ENCODE peak calls at places on chromosomes 11 and 22, in four cellular contexts. U is right lobe of liver; O is effector memory CD4-positive, alpha-beta T cell; A is neural progenitor cell. T is an unnamed sample.

GRCh38 chr22:42937164-42937854 is 77.6 kb downstream of the PACSIN2 start:
- DNase-seq in O (no peak), A (no peak), U (no peak), T (peak; percentile 51)

GRCh38 chr11:115420524-115420923 is 83.7 kb downstream of the CADM1 start:
- DNase-seq in A (no peak), U (no peak), O (no peak), T (no peak)

GRCh38 chr11:59666969-59667368 is 1.9 kb downstream of the PATL1 start:
- DNase-seq in A (no peak), O (no peak), U (no peak), T (no peak)

GRCh38 chr22:27135582-27135981 is 478.2 kb downstream of the MIAT start:
- DNase-seq in O (no peak), U (no peak), A (no peak), T (peak; percentile 52)

GRCh38 chr11:1194231-1194976 is 28.5 kb upstream of the MUC5B start:
- DNase-seq in A (no peak), O (no peak), U (no peak), T (no peak)

GRCh38 chr11:15569626-15570025 is 454.9 kb downstream of the INSC start:
- DNase-seq in U (no peak), O (no peak), A (no peak), T (no peak)

GRCh38 chr11:121337740-121338272 is 45.2 kb downstream of the SC5D start:
- DNase-seq in U (no peak), A (no peak), O (no peak), T (no peak)

GRCh38 chr11:55106391-55106790 is 155.6 kb upstream of the TRIM48 start:
- DNase-seq in U (no peak), O (no peak), A (no peak), T (no peak)

GRCh38 chr11:92324890-92325289 is 100.3 kb downstream of the FAT3 start:
- DNase-seq in U (no peak), O (no peak), A (no peak), T (no peak)

GRCh38 chr22:34696557-34696956 is 369.4 kb upstream of the ISX start:
- DNase-seq in O (no peak), A (peak; percentile 70), U (no peak), T (peak; percentile 59)

GRCh38 chr11:116109228-116109627 is 605.0 kb upstream of the CADM1 start:
- DNase-seq in O (no peak), A (no peak), U (no peak), T (no peak)

GRCh38 chr11:70669871-70670683 is 271.7 kb downstream of the CTTN start:
- DNase-seq in A (no peak), O (no peak), U (no peak), T (peak; percentile 65)

GRCh38 chr11:128588086-128588485 is 728 bp upstream of the ETS1 start:
- DNase-seq in A (no peak), O (no peak), U (no peak), T (no peak)

GRCh38 chr11:45848654-45849081 is 1.4 kb downstream of the CRY2 start:
- DNase-seq in U (peak; percentile 66), A (no peak), O (no peak), T (no peak)

DNA sequence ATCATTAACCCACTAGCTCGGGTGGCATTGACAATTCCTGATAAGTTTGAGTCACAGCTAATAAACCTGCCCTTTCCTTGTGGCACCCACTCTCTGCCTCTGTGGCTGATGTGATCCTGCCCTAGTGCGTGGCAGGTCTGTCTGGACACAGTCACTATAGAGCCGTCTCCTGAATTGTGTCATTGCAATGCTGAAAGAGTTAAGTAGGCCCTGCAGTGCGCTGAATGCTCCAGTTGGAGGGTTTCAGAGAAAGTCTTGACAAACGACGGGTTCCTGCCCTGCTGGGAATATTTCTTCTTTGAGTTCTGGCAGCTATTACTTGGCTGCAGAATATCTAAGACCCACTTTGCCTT is 19.5 kb upstream of the C11orf96 start:
- DNase-seq in O (no peak), A (no peak), U (no peak), T (no peak)
- H3K27ac ChIP-seq in O (no peak overlapping the region), A (peak overlapping the region; percentile 20), U (peak overlapping the region; percentile 78), T (no peak overlapping the region)

GRCh38 chr11:68352591-68352990 is 40.2 kb downstream of the LRP5 start:
- DNase-seq in U (no peak), O (no peak), A (no peak), T (no peak)
- H3K27ac ChIP-seq in U (no peak overlapping the region), O (no peak overlapping the region), A (no peak overlapping the region), T (no peak overlapping the region)

DNA sequence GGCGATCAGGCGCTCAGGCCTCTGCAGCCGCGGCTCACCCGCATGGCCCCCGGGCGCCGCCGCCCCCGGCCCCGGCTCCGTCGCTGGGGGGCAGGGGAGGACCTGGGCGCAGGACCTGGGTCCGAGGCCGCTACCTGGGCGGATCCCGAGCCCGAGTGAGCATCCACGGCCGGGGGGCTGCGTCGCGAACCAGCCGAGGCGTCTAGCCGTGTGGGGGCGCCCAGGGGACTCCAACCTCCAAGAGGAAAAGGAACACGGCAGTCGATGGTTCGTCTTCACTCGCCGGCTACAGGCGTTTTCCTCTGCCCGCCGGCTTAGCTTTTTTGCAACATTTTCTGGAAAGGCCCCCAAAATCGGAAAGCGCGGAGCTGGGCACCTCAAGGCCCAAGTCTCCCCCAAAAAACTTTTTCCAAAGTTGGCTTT is 698 bp downstream of the PDGFB start:
- DNase-seq in U (no peak), A (peak; percentile 59), O (no peak), T (no peak)
- H3K27ac ChIP-seq in U (no peak overlapping the region), A (no peak overlapping the region), O (peak overlapping the region; percentile 34), T (no peak overlapping the region)

DNA sequence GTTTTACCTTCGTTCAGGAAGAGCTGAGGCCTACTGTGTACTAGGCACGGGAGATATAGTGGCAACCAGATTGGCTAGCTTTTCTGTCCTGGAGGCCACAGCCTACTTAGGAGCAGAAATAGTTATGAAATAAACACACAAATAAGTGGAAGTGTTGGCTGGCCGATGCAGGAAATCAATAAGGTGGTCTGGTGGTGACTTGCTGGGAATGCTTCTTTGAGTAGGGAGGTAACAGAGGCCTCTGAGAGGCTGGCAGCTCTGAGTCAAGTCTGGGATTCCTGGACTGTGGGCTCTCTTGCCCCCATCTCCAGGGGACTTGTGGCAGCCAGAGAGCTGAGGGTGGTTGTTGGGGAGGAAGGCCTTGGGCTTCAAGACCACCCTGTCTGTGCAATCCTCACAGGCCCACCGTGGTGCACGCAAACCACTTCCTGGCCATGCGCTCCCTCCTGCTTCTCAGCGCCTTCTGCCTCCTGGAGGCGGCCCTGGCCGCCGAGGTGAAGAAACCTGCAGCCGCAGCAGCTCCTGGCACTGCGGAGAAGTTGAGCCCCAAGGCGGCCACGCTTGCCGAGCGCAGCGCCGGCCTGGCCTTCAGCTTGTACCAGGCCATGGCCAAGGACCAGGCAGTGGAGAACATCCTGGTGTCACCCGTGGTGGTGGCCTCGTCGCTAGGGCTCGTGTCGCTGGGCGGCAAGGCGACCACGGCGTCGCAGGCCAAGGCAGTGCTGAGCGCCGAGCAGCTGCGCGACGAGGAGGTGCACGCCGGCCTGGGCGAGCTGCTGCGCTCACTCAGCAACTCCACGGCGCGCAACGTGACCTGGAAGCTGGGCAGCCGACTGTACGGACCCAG is 4.1 kb downstream of the SERPINH1 start:
- DNase-seq in O (no peak), U (no peak), A (no peak), T (no peak)
- H3K27ac ChIP-seq in O (no peak overlapping the region), U (no peak overlapping the region), A (no peak overlapping the region), T (peak overlapping the region; percentile 3)

GRCh38 chr22:45511847-45512261 is 9.2 kb downstream of the FBLN1 start:
- DNase-seq in O (no peak), A (no peak), U (no peak), T (peak; percentile 89)
- H3K27ac ChIP-seq in O (no peak overlapping the region), A (peak overlapping the region; percentile 27), U (peak overlapping the region; percentile 1), T (peak overlapping the region; percentile 21)

GRCh38 chr11:75524576-75525432 is 937 bp downstream of the GDPD5 start:
- DNase-seq in O (peak; percentile 24), U (no peak), A (peak; percentile 71), T (no peak)

GRCh38 chr11:75526192-75526541 is 426 bp upstream of the GDPD5 start:
- DNase-seq in A (no peak), O (no peak), U (no peak), T (no peak)

GRCh38 chr11:75527130-75527529 is 1.4 kb upstream of the GDPD5 start:
- DNase-seq in U (no peak), A (no peak), O (no peak), T (no peak)

GRCh38 chr11:75523811-75524401 is 1.8 kb downstream of the GDPD5 start:
- DNase-seq in U (no peak), A (no peak), O (no peak), T (no peak)

DNA sequence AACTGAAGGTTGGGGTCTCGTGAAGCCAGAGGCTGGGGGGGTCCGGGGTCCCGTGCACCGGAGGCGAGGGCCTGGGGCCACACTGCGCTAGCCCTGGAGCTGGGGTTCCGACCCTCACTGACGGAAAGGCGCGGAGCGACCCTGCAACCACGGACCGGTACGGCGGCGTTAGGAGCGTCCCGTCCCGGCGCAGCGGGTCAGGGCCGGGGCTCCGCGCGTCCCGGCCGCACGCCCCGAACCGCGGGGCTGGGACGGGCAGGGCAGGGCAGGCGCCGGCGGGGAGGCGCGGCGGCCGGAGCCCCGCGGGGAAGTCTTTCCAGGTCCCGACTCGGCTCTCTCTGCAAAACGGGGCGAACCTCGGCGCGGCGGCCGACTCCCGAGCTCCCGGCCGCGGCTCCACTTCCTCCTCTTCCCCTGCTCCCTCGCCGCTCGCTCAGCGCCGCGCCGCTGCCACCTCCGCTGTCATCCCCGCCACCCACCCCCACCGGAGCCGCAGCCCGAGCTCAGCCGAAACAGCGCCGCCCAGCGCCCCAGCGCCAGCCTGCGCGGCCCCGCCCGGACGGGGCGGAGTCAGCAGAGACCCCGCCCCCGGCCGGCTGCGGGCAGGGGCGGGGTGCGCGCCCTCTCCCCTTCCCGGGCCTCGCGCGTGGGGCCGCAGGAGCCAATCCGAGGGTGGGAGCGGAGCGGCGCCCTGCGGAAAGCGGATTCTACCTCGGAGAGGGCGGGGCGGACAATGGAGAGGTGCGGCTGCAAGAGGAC is at the start of gene GDPD5:
- DNase-seq in O (peak; percentile 85), U (peak; percentile 82), A (peak; percentile 93), T (peak; percentile 84)
- H3K27ac ChIP-seq in O (peak within 1 kb of the TSS; percentile 50), U (no peak within 1 kb of the TSS), A (no peak within 1 kb of the TSS), T (no peak within 1 kb of the TSS)

DNA sequence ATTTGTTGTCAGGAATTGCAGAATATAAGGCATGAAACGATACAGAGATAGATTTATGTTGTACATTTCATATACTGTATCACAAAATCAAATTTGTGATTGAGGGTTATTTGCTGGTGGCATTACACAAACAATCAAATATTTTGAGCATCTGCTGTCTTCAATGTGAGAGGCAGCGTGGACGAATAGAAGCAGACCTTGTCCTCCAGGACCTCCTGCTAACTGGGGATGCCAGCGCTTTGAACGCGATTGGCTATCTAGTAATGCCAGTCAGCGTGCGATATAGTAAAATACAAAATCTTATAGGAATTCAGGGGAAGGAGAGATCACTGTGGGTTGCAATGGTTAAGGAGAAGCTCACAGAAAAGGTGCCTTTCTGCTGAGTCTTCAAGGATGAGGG is 631 bp upstream of the SNX19 start:
- DNase-seq in U (no peak), O (no peak), A (no peak), T (no peak)
- H3K27ac ChIP-seq in U (peak overlapping the region; percentile 83), O (peak overlapping the region; percentile 89), A (no peak overlapping the region), T (no peak overlapping the region)

T was measured in SJCRH30.